ENCODE peak calls at places on chromosomes 16 and 17, in nine cellular contexts. N is GOT3, V is ureter, A is HFFc6, M is cardiac fibroblast, T is GM13976, B is adrenal gland, K is AG04450, H is AG08395. Z is an unnamed sample.

GRCh38 chr17:61410555-61411089 is 11.0 kb downstream of the TBX2 start:
- DNase-seq in N (no peak), V (peak; percentile 91), A (peak; percentile 82), M (peak; percentile 84), T (peak; percentile 78), B (peak; percentile 65), K (peak; percentile 76), H (no peak), Z (peak; percentile 70)

GRCh38 chr16:83137326-83137770 is 510.6 kb downstream of the CDH13 start:
- DNase-seq in N (peak; percentile 17), V (no peak), A (peak; percentile 46), M (peak; percentile 77), T (no peak), B (peak; percentile 57), K (peak; percentile 38), H (peak; percentile 69), Z (no peak)

GRCh38 chr16:17083628-17084027 is 387.1 kb downstream of the XYLT1 start:
- DNase-seq in N (no peak), V (no peak), A (no peak), M (no peak), T (no peak), B (no peak), K (no peak), H (no peak), Z (no peak)

GRCh38 chr16:75264531-75264998 is 13.1 kb upstream of the BCAR1 start:
- DNase-seq in N (no peak), V (no peak), A (no peak), M (peak; percentile 40), T (no peak), B (no peak), K (no peak), H (no peak), Z (peak; percentile 48)

GRCh38 chr16:10171225-10171624 is 11.0 kb downstream of the GRIN2A start:
- DNase-seq in N (no peak), V (no peak), A (no peak), M (no peak), T (no peak), B (no peak), K (no peak), H (no peak), Z (no peak)

GRCh38 chr16:74950511-74950910 is 34.4 kb downstream of the WDR59 start:
- DNase-seq in N (no peak), V (no peak), A (no peak), M (no peak), T (no peak), B (no peak), K (no peak), H (no peak), Z (no peak)

GRCh38 chr17:29060475-29060874 is 17.5 kb downstream of the PIPOX start:
- DNase-seq in N (no peak), V (no peak), A (no peak), M (no peak), T (no peak), B (no peak), K (no peak), H (no peak), Z (no peak)

GRCh38 chr16:68072038-68072695 is 13.0 kb upstream of the NFATC3 start:
- DNase-seq in N (no peak), V (peak; percentile 68), A (peak; percentile 81), M (peak; percentile 68), T (no peak), B (peak; percentile 86), K (no peak), H (peak; percentile 71), Z (peak; percentile 42)

GRCh38 chr16:57165923-57166322 is 19.9 kb downstream of the PSME3IP1 start:
- DNase-seq in N (no peak), V (no peak), A (no peak), M (peak; percentile 57), T (no peak), B (no peak), K (no peak), H (no peak), Z (no peak)

GRCh38 chr17:65228734-65229390 is 91.7 kb downstream of the RGS9 start:
- DNase-seq in N (no peak), V (no peak), A (peak; percentile 33), M (peak; percentile 52), T (peak; percentile 73), B (no peak), K (no peak), H (no peak), Z (no peak)

GRCh38 chr17:54951286-54951685 is 17.2 kb downstream of the COX11 start:
- DNase-seq in N (no peak), V (no peak), A (no peak), M (no peak), T (no peak), B (no peak), K (no peak), H (no peak), Z (no peak)

GRCh38 chr16:18958621-18959578 is 24.8 kb upstream of the TMC7 start:
- DNase-seq in N (no peak), V (no peak), A (peak; percentile 9), M (peak; percentile 5), T (no peak), B (no peak), K (no peak), H (peak; percentile 18), Z (no peak)

GRCh38 chr16:1153480-1154160 is 714 bp downstream of the CACNA1H start:
- DNase-seq in N (no peak), V (no peak), A (no peak), M (no peak), T (no peak), B (no peak), K (no peak), H (no peak), Z (no peak)

GRCh38 chr16:10945065-10945787 is 862 bp downstream of the CLEC16A start:
- DNase-seq in N (no peak), V (no peak), A (no peak), M (no peak), T (no peak), B (peak; percentile 10), K (no peak), H (no peak), Z (no peak)

GRCh38 chr16:56956076-56956475 is 5.7 kb upstream of the CETP start:
- DNase-seq in N (no peak), V (no peak), A (no peak), M (peak; percentile 73), T (no peak), B (no peak), K (no peak), H (no peak), Z (no peak)

GRCh38 chr17:49035470-49036269 is 38.5 kb downstream of the IGF2BP1 start:
- DNase-seq in N (peak; percentile 65), V (no peak), A (no peak), M (peak; percentile 72), T (peak; percentile 78), B (peak; percentile 52), K (no peak), H (peak; percentile 65), Z (peak; percentile 54)

GRCh38 chr17:78958556-78959191 is 21.0 kb downstream of the LGALS3BP start:
- DNase-seq in N (no peak), V (no peak), A (no peak), M (no peak), T (no peak), B (peak; percentile 81), K (no peak), H (no peak), Z (no peak)

GRCh38 chr16:8590161-8590688 is at the start of gene TMEM114:
- DNase-seq in N (no peak), V (no peak), A (no peak), M (no peak), T (no peak), B (no peak), K (no peak), H (no peak), Z (no peak)

GRCh38 chr17:78358538-78359215 is 1.2 kb downstream of the SOCS3 start:
- DNase-seq in N (no peak), V (no peak), A (peak; percentile 27), M (peak; percentile 59), T (no peak), B (peak; percentile 50), K (no peak), H (no peak), Z (no peak)

GRCh38 chr17:29622337-29623282 is at the start of gene CORO6:
- DNase-seq in N (no peak), V (peak; percentile 60), A (peak; percentile 31), M (peak; percentile 47), T (peak; percentile 88), B (peak; percentile 44), K (no peak), H (peak; percentile 75), Z (peak; percentile 60)

GRCh38 chr16:59634951-59635350 is 900.8 kb upstream of the GOT2 start:
- DNase-seq in N (no peak), V (no peak), A (peak; percentile 13), M (peak; percentile 9), T (no peak), B (no peak), K (no peak), H (no peak), Z (no peak)